ENCODE peak calls at places on chromosomes 4 and X, in four cellular contexts. M is IMR-90, U is mesendoderm, S is mesenchymal stem cell. D is an unnamed sample.

GRCh38 chrX:3550160-3550765 is 163.2 kb downstream of the PRKX start:
- DNase-seq in U (peak; percentile 55), M (no peak), S (peak; percentile 34), D (peak; percentile 46)

GRCh38 chr4:66964467-66964866 is 580.8 kb downstream of the CENPC start:
- DNase-seq in U (no peak), M (no peak), S (no peak), D (no peak)

GRCh38 chr4:82739292-82740190 is 59.1 kb downstream of the SCD5 start:
- DNase-seq in M (peak; percentile 40), S (peak; percentile 64), U (peak; percentile 84), D (peak; percentile 61)

GRCh38 chrX:150897371-150898319 is 823 bp downstream of the CD99L2 start:
- DNase-seq in U (peak; percentile 51), S (peak; percentile 45), M (no peak), D (peak; percentile 51)

GRCh38 chrX:150486011-150486410 is 82.4 kb upstream of the MTM1 start:
- DNase-seq in U (peak; percentile 62), M (peak; percentile 59), S (peak; percentile 65), D (peak; percentile 53)

GRCh38 chr4:76147454-76148141 is 599 bp downstream of the NUP54 start:
- DNase-seq in U (peak; percentile 98), S (peak; percentile 88), M (peak; percentile 75), D (peak; percentile 96)

GRCh38 chrX:15356444-15356843 is 21.1 kb upstream of the PIGA start:
- DNase-seq in M (peak; percentile 75), S (peak; percentile 86), U (no peak), D (no peak)

GRCh38 chrX:1542994-1543725 is 6.2 kb upstream of the P2RY8 start:
- DNase-seq in U (no peak), S (no peak), M (no peak), D (no peak)

GRCh38 chrX:3184176-3184930 is 143.1 kb downstream of the ARSF start:
- DNase-seq in U (no peak), M (peak; percentile 94), S (peak; percentile 97), D (no peak)

GRCh38 chr4:140242357-140243284 is 88.6 kb upstream of the MAML3 start:
- DNase-seq in U (no peak), M (no peak), S (no peak), D (no peak)

GRCh38 chrX:118682258-118683014 is 45.0 kb upstream of the IL13RA1 start:
- DNase-seq in S (no peak), M (no peak), U (no peak), D (no peak)

GRCh38 chr4:83870551-83870950 is 334.6 kb downstream of the GPAT3 start:
- DNase-seq in M (no peak), S (no peak), U (no peak), D (no peak)

GRCh38 chr4:146521543-146522097 is at the start of gene SLC10A7:
- DNase-seq in S (peak; percentile 87), U (peak; percentile 90), M (peak; percentile 71), D (peak; percentile 31)

GRCh38 chr4:168304744-168305459 is 13.7 kb downstream of the DDX60 start:
- DNase-seq in U (no peak), S (peak; percentile 84), M (peak; percentile 80), D (no peak)

GRCh38 chr4:43242611-43243010 is 350.1 kb downstream of the GRXCR1 start:
- DNase-seq in M (peak; percentile 39), U (no peak), S (peak; percentile 14), D (no peak)

GRCh38 chr4:41009411-41009810 is 204.9 kb downstream of the APBB2 start:
- DNase-seq in M (peak; percentile 87), U (no peak), S (peak; percentile 22), D (no peak)

GRCh38 chr4:176761872-176762271 is 30.9 kb downstream of the VEGFC start:
- DNase-seq in M (no peak), U (no peak), S (no peak), D (no peak)

GRCh38 chr4:6967846-6968340 is 58.3 kb downstream of the TBC1D14 start:
- DNase-seq in S (no peak), M (no peak), U (no peak), D (no peak)

GRCh38 chr4:9971711-9972110 is 49.6 kb downstream of the SLC2A9 start:
- DNase-seq in S (no peak), M (no peak), U (no peak), D (no peak)

GRCh38 chrX:106201502-106202178 is 33.5 kb downstream of the PWWP3B start:
- DNase-seq in U (peak; percentile 73), S (no peak), M (no peak), D (peak; percentile 3)

GRCh38 chrX:3142259-3143042 is 101.2 kb downstream of the ARSF start:
- DNase-seq in U (no peak), M (no peak), S (no peak), D (no peak)

GRCh38 chr4:27090406-27090805 is 229.8 kb downstream of the STIM2 start:
- DNase-seq in S (no peak), M (no peak), U (no peak), D (no peak)

GRCh38 chr4:27087306-27088045 is 226.8 kb downstream of the STIM2 start:
- DNase-seq in U (peak; percentile 61), S (no peak), M (no peak), D (no peak)

GRCh38 chr4:27089186-27089585 is 228.5 kb downstream of the STIM2 start:
- DNase-seq in U (peak; percentile 51), M (no peak), S (no peak), D (no peak)

GRCh38 chr4:27084685-27085356 is 224.2 kb downstream of the STIM2 start:
- DNase-seq in M (peak; percentile 2), S (peak; percentile 19), U (peak; percentile 87), D (no peak)

GRCh38 chr4:27088491-27088890 is 227.8 kb downstream of the STIM2 start:
- DNase-seq in S (peak; percentile 3), M (no peak), U (peak; percentile 56), D (no peak)
- H2BK5ac ChIP-seq in S (no peak overlapping the region), M (no peak overlapping the region), U (no peak overlapping the region), D (peak overlapping the region; percentile 92)

GRCh38 chrX:9865804-9866471 is 79.7 kb downstream of the SHROOM2 start:
- DNase-seq in U (peak; percentile 48), S (peak; percentile 71), M (peak; percentile 61), D (no peak)
- H2BK5ac ChIP-seq in U (no peak overlapping the region), S (no peak overlapping the region), M (no peak overlapping the region), D (no peak overlapping the region)

DNA sequence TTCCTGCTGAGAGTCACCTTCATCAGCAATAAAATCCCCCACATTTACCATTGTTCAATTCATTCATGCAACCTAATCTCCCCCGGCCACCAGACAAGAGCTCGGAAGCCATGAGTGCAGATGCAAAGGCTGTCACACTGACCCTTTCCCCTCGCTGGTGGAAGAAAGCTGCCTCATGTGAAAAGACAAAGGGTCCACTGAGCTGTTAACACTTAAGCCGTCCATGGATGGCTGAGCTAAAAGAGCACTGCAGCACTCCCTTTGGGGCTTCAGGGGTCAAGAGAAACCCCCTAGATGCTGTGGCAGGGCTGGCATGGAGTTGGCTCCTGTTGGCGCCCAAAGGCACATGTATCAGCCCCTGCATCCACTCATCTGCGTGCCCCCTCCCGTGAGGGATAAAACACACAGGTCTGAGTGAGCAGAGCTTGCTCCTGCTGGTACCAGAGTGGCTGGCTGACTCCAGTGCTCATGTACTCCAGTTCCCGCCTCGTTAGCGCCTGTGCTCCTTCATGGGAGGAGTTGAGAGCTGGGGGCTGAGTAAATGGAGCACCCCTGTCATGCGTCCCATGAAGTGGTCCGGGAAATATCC is 216.5 kb downstream of the PDHA2 start:
- DNase-seq in M (no peak), S (no peak), U (peak; percentile 21), D (no peak)
- H2BK5ac ChIP-seq in M (no peak overlapping the region), S (no peak overlapping the region), U (no peak overlapping the region), D (no peak overlapping the region)

GRCh38 chr4:39637572-39638357 is 900 bp downstream of the SMIM14 start:
- DNase-seq in S (peak; percentile 81), M (peak; percentile 69), U (peak; percentile 89), D (no peak)
- H2BK5ac ChIP-seq in S (no peak overlapping the region), M (peak overlapping the region; percentile 73), U (no peak overlapping the region), D (peak overlapping the region; percentile 93)

GRCh38 chr4:182014164-182014563 is 229.0 kb upstream of the TENM3 start:
- DNase-seq in M (no peak), U (no peak), S (no peak), D (no peak)

GRCh38 chr4:182015893-182016292 is 227.3 kb upstream of the TENM3 start:
- DNase-seq in S (peak; percentile 9), M (peak; percentile 40), U (no peak), D (no peak)

GRCh38 chr4:182017038-182017437 is 226.2 kb upstream of the TENM3 start:
- DNase-seq in U (no peak), M (no peak), S (no peak), D (no peak)

GRCh38 chr4:182018691-182019090 is 224.5 kb upstream of the TENM3 start:
- DNase-seq in U (no peak), M (no peak), S (no peak), D (no peak)

DNA sequence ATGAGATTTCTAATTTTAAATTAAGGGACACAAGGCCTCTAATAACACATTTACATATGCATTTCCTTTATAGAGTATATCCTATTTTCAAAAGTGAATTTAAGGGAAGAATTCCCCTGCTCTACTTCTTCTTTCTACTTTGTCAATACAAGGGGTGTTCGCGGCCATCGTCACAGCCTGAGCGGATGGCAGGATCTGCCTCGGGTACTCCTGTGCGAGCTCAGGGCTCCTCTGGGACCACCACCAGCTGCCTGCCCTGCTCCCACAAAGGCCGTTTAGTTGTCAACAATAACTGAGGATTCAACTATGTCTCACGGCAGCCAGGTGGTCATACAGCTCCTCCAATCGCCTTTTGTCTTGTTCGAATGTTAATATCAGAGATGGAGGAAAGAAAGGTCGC is 228.2 kb upstream of the TENM3 start:
- DNase-seq in U (no peak), M (no peak), S (no peak), D (no peak)
- H2BK5ac ChIP-seq in U (no peak overlapping the region), M (no peak overlapping the region), S (no peak overlapping the region), D (peak overlapping the region; percentile 64)

GRCh38 chr4:70902577-70903281 is 560 bp downstream of the MOB1B start:
- DNase-seq in S (peak; percentile 60), U (peak; percentile 55), M (peak; percentile 21), D (no peak)
- H2BK5ac ChIP-seq in S (no peak overlapping the region), U (no peak overlapping the region), M (peak overlapping the region; percentile 64), D (peak overlapping the region; percentile 85)

DNA sequence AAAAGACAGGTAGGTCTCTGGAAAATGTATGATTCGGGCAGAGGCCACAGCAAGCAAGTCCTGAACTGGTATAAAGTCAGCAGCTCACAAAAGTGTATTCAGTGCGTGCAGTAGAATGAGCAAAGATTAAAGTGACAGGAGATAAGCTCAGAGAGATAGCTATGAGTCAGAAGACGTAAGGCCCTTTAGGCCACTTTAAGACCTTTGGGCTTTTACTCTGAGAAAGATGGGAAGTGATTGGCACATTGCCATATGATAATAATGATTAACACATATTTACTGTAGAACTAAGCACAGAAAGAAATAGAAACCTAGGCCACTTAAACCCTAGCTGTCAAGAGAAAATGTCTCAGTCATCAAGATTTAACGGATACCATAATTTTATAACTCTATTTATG is 51.7 kb downstream of the TBCK start:
- DNase-seq in M (peak; percentile 17), S (peak; percentile 20), U (peak; percentile 10), D (no peak)
- H2BK5ac ChIP-seq in M (no peak overlapping the region), S (no peak overlapping the region), U (no peak overlapping the region), D (no peak overlapping the region)

D was measured in H1.